ENCODE peak calls at places on chromosomes 6 and 20, in five cellular contexts. Y, W, D, F and Z are unnamed samples.

GRCh38 chr6:16929814-16930213 is 168.6 kb upstream of the ATXN1 start:
- DNase-seq in W (peak; percentile 90), D (no peak), Y (no peak), F (no peak), Z (no peak)

GRCh38 chr6:144330588-144330987 is 45.5 kb downstream of the UTRN start:
- DNase-seq in D (no peak), Y (no peak), F (no peak), W (no peak), Z (no peak)

GRCh38 chr6:38234934-38235678 is 404.6 kb downstream of the BTBD9 start:
- DNase-seq in Y (no peak), F (no peak), D (peak; percentile 30), W (no peak), Z (peak; percentile 95)

GRCh38 chr20:60306105-60306504 is 347.9 kb downstream of the CDH26 start:
- DNase-seq in F (no peak), Y (no peak), W (no peak), D (no peak), Z (no peak)

GRCh38 chr20:47748851-47749250 is 36.4 kb downstream of the SULF2 start:
- DNase-seq in Y (no peak), F (no peak), W (no peak), D (no peak), Z (peak; percentile 89)

GRCh38 chr6:151154418-151154817 is 85.3 kb upstream of the AKAP12 start:
- DNase-seq in D (no peak), Y (no peak), F (peak; percentile 9), W (peak; percentile 24), Z (no peak)

GRCh38 chr20:15867017-15867416 is 706.2 kb downstream of the KIF16B start:
- DNase-seq in F (no peak), Y (no peak), W (no peak), D (no peak), Z (no peak)

GRCh38 chr6:149905911-149906371 is 8.0 kb upstream of the RAET1E start:
- DNase-seq in Y (no peak), W (no peak), D (peak; percentile 35), F (no peak), Z (no peak)

GRCh38 chr6:109690373-109690739 is 646 bp downstream of the AK9 start:
- DNase-seq in F (no peak), W (no peak), D (no peak), Y (no peak), Z (peak; percentile 69)

GRCh38 chr6:52975580-52975979 is 19.5 kb downstream of the GSTA4 start:
- DNase-seq in W (peak; percentile 66), Y (no peak), F (no peak), D (no peak), Z (no peak)

GRCh38 chr6:4658486-4658885 is 117.7 kb upstream of the CDYL start:
- DNase-seq in D (no peak), Y (no peak), W (no peak), F (no peak), Z (no peak)

GRCh38 chr6:32982084-32982701 is 13.8 kb downstream of the BRD2 start:
- DNase-seq in F (no peak), D (peak; percentile 68), Y (no peak), W (no peak), Z (peak; percentile 79)

GRCh38 chr20:51811040-51811351 is 8.7 kb upstream of the SALL4 start:
- DNase-seq in D (no peak), Y (no peak), F (no peak), W (peak; percentile 11), Z (no peak)

GRCh38 chr20:8388146-8388545 is 256.1 kb downstream of the PLCB1 start:
- DNase-seq in D (no peak), F (no peak), Y (no peak), W (peak; percentile 77), Z (no peak)

GRCh38 chr6:123000244-123000770 is 4.3 kb downstream of the CLVS2 start:
- DNase-seq in D (no peak), Y (no peak), F (no peak), W (no peak), Z (peak; percentile 9)

GRCh38 chr20:31608256-31608980 is 3.3 kb downstream of the ID1 start:
- DNase-seq in Y (no peak), W (peak; percentile 63), F (no peak), D (peak; percentile 90), Z (peak; percentile 99)

GRCh38 chr6:47016236-47016635 is 25.9 kb downstream of the ADGRF1 start:
- DNase-seq in D (peak; percentile 58), F (no peak), Y (no peak), W (no peak), Z (peak; percentile 92)

GRCh38 chr6:17212541-17213371 is 68.4 kb upstream of the RBM24 start:
- DNase-seq in Y (no peak), W (no peak), F (no peak), D (no peak), Z (no peak)

GRCh38 chr6:28446818-28447511 is 3.7 kb upstream of the ZSCAN23 start:
- DNase-seq in D (no peak), F (no peak), W (peak; percentile 4), Y (no peak), Z (no peak)

GRCh38 chr20:11711214-11711613 is 206.5 kb upstream of the BTBD3 start:
- DNase-seq in Y (no peak), W (no peak), D (no peak), F (no peak), Z (no peak)

GRCh38 chr6:165573671-165574070 is 89.4 kb downstream of the PDE10A start:
- DNase-seq in Y (no peak), W (peak; percentile 96), D (no peak), F (no peak), Z (no peak)